ENCODE peak calls at places on chromosomes 6 and 20, in eight cellular contexts. O is posterior cingulate gyrus, H is GM23338, L is HL-60, N is MCF 10A, Q is NCI-H1105, W is anterior cingulate cortex, M is left lobe of liver. F is an unnamed sample.

GRCh38 chr6:48068326-48069191 is 42.4 kb downstream of the PTCHD4 start:
- DNase-seq in O (peak; percentile 44), H (peak; percentile 67), L (no peak), N (no peak), Q (peak; percentile 25), W (no peak), M (no peak), F (no peak)

GRCh38 chr6:163415620-163416379 is 1.3 kb downstream of the QKI start:
- DNase-seq in O (no peak), H (peak; percentile 66), L (peak; percentile 53), N (peak; percentile 61), Q (peak; percentile 19), W (no peak), M (no peak), F (no peak)

GRCh38 chr6:27224729-27225128 is 22.8 kb upstream of the PRSS16 start:
- DNase-seq in O (no peak), H (no peak), L (no peak), N (no peak), Q (no peak), W (no peak), M (no peak), F (no peak)

GRCh38 chr6:146913842-146914562 is 290.2 kb upstream of the STXBP5 start:
- DNase-seq in O (peak; percentile 34), H (peak; percentile 80), L (peak; percentile 51), N (peak; percentile 97), Q (no peak), W (no peak), M (no peak), F (peak; percentile 83)

GRCh38 chr6:13787146-13787545 is 27.2 kb downstream of the MCUR1 start:
- DNase-seq in O (no peak), H (peak; percentile 28), L (no peak), N (no peak), Q (no peak), W (no peak), M (no peak), F (no peak)

GRCh38 chr20:16803965-16804792 is 56.0 kb downstream of the OTOR start:
- DNase-seq in O (peak; percentile 77), H (peak; percentile 82), L (peak; percentile 33), N (peak; percentile 63), Q (peak; percentile 69), W (peak; percentile 21), M (peak; percentile 51), F (no peak)

GRCh38 chr20:9500121-9500911 is 14.1 kb upstream of the LAMP5 start:
- DNase-seq in O (no peak), H (no peak), L (no peak), N (no peak), Q (no peak), W (no peak), M (no peak), F (no peak)

GRCh38 chr6:56266011-56266410 is 18.6 kb upstream of the COL21A1 start:
- DNase-seq in O (no peak), H (no peak), L (no peak), N (no peak), Q (no peak), W (no peak), M (no peak), F (no peak)

GRCh38 chr20:34604980-34605788 is 46.7 kb downstream of the MAP1LC3A start:
- DNase-seq in O (no peak), H (no peak), L (no peak), N (no peak), Q (no peak), W (no peak), M (no peak), F (no peak)

GRCh38 chr20:51634257-51634656 is 91.7 kb upstream of the NFATC2 start:
- DNase-seq in O (no peak), H (no peak), L (no peak), N (no peak), Q (no peak), W (no peak), M (no peak), F (no peak)

GRCh38 chr6:136738178-136739057 is 53.9 kb downstream of the MAP3K5 start:
- DNase-seq in O (no peak), H (no peak), L (no peak), N (peak; percentile 22), Q (no peak), W (no peak), M (peak; percentile 74), F (no peak)

GRCh38 chr6:154984146-154984545 is 11.0 kb upstream of the TIAM2 start:
- DNase-seq in O (no peak), H (no peak), L (no peak), N (peak; percentile 38), Q (no peak), W (no peak), M (no peak), F (no peak)

GRCh38 chr20:12649234-12649633 is 359.5 kb upstream of the SPTLC3 start:
- DNase-seq in O (no peak), H (no peak), L (no peak), N (no peak), Q (no peak), W (no peak), M (no peak), F (no peak)

GRCh38 chr6:48036316-48036715 is 74.7 kb downstream of the PTCHD4 start:
- DNase-seq in O (no peak), H (no peak), L (no peak), N (peak; percentile 63), Q (no peak), W (no peak), M (no peak), F (no peak)

GRCh38 chr6:151641028-151641427 is 147.2 kb downstream of the CCDC170 start:
- DNase-seq in O (no peak), H (no peak), L (no peak), N (no peak), Q (no peak), W (no peak), M (peak; percentile 66), F (no peak)

GRCh38 chr20:45087115-45087785 is 13.7 kb downstream of the KCNS1 start:
- DNase-seq in O (no peak), H (no peak), L (peak; percentile 17), N (no peak), Q (no peak), W (no peak), M (no peak), F (no peak)

GRCh38 chr20:14581731-14582130 is 244.3 kb upstream of the FLRT3 start:
- DNase-seq in O (no peak), H (no peak), L (no peak), N (no peak), Q (no peak), W (no peak), M (no peak), F (no peak)